ENCODE peak calls at places on chromosomes 11 and 22, in nine cellular contexts. One of them, this sample, is unnamed.

GRCh38 chr22:19766506-19767426 is 6.2 kb downstream of the TBX1 start:
- DNase-seq in breast epithelium: no peak
- DNase-seq in lung: no peak
- DNase-seq in SJSA1: no peak
- DNase-seq in body of pancreas: peak; percentile 52
- DNase-seq in D341Med: no peak
- DNase-seq in mesendoderm: peak; percentile 71
- DNase-seq in posterior cingulate gyrus: no peak
- DNase-seq in activated T-cell treated with anti-CD3 and anti-CD28 coated beads, Interleukin-2, amount 50 U/mL, for 1 hour: peak; percentile 59
- DNase-seq in this sample: no peak

GRCh38 chr22:50530857-50531545 is 1.2 kb upstream of the TYMP start:
- DNase-seq in SJSA1: peak; percentile 74
- DNase-seq in breast epithelium: peak; percentile 90
- DNase-seq in posterior cingulate gyrus: no peak
- DNase-seq in activated T-cell treated with anti-CD3 and anti-CD28 coated beads, Interleukin-2, amount 50 U/mL, for 1 hour: peak; percentile 79
- DNase-seq in lung: peak; percentile 92
- DNase-seq in mesendoderm: peak; percentile 87
- DNase-seq in body of pancreas: peak; percentile 72
- DNase-seq in D341Med: peak; percentile 67
- DNase-seq in this sample: no peak

GRCh38 chr11:61632096-61632495 is 48.1 kb upstream of the DAGLA start:
- DNase-seq in mesendoderm: no peak
- DNase-seq in posterior cingulate gyrus: no peak
- DNase-seq in body of pancreas: no peak
- DNase-seq in breast epithelium: no peak
- DNase-seq in activated T-cell treated with anti-CD3 and anti-CD28 coated beads, Interleukin-2, amount 50 U/mL, for 1 hour: no peak
- DNase-seq in D341Med: peak; percentile 58
- DNase-seq in SJSA1: no peak
- DNase-seq in lung: no peak
- DNase-seq in this sample: peak; percentile 39

GRCh38 chr11:64234840-64235379 is 526 bp downstream of the VEGFB start:
- DNase-seq in D341Med: peak; percentile 80
- DNase-seq in mesendoderm: no peak
- DNase-seq in activated T-cell treated with anti-CD3 and anti-CD28 coated beads, Interleukin-2, amount 50 U/mL, for 1 hour: peak; percentile 68
- DNase-seq in SJSA1: no peak
- DNase-seq in lung: no peak
- DNase-seq in body of pancreas: peak; percentile 61
- DNase-seq in breast epithelium: no peak
- DNase-seq in posterior cingulate gyrus: no peak
- DNase-seq in this sample: peak; percentile 61

GRCh38 chr11:14242733-14243132 is 116.2 kb downstream of the RRAS2 start:
- DNase-seq in breast epithelium: no peak
- DNase-seq in mesendoderm: no peak
- DNase-seq in SJSA1: no peak
- DNase-seq in body of pancreas: no peak
- DNase-seq in activated T-cell treated with anti-CD3 and anti-CD28 coated beads, Interleukin-2, amount 50 U/mL, for 1 hour: no peak
- DNase-seq in lung: no peak
- DNase-seq in posterior cingulate gyrus: no peak
- DNase-seq in D341Med: no peak
- DNase-seq in this sample: no peak

GRCh38 chr22:45129703-45130524 is 33.8 kb upstream of the NUP50 start:
- DNase-seq in posterior cingulate gyrus: no peak
- DNase-seq in lung: no peak
- DNase-seq in activated T-cell treated with anti-CD3 and anti-CD28 coated beads, Interleukin-2, amount 50 U/mL, for 1 hour: no peak
- DNase-seq in mesendoderm: no peak
- DNase-seq in breast epithelium: no peak
- DNase-seq in D341Med: no peak
- DNase-seq in body of pancreas: no peak
- DNase-seq in SJSA1: no peak
- DNase-seq in this sample: no peak

GRCh38 chr11:76153609-76153949 is 52.7 kb downstream of the WNT11 start:
- DNase-seq in mesendoderm: peak; percentile 88
- DNase-seq in D341Med: no peak
- DNase-seq in posterior cingulate gyrus: no peak
- DNase-seq in lung: no peak
- DNase-seq in SJSA1: no peak
- DNase-seq in activated T-cell treated with anti-CD3 and anti-CD28 coated beads, Interleukin-2, amount 50 U/mL, for 1 hour: no peak
- DNase-seq in body of pancreas: no peak
- DNase-seq in breast epithelium: peak; percentile 27
- DNase-seq in this sample: no peak

GRCh38 chr11:82267186-82267585 is 466.5 kb downstream of the FAM181B start:
- DNase-seq in activated T-cell treated with anti-CD3 and anti-CD28 coated beads, Interleukin-2, amount 50 U/mL, for 1 hour: no peak
- DNase-seq in mesendoderm: no peak
- DNase-seq in SJSA1: no peak
- DNase-seq in D341Med: no peak
- DNase-seq in body of pancreas: no peak
- DNase-seq in breast epithelium: no peak
- DNase-seq in posterior cingulate gyrus: no peak
- DNase-seq in lung: no peak
- DNase-seq in this sample: no peak

GRCh38 chr11:111975076-111975806 is 38.1 kb downstream of the DIXDC1 start:
- DNase-seq in breast epithelium: no peak
- DNase-seq in lung: no peak
- DNase-seq in mesendoderm: no peak
- DNase-seq in SJSA1: no peak
- DNase-seq in D341Med: no peak
- DNase-seq in activated T-cell treated with anti-CD3 and anti-CD28 coated beads, Interleukin-2, amount 50 U/mL, for 1 hour: no peak
- DNase-seq in body of pancreas: no peak
- DNase-seq in posterior cingulate gyrus: no peak
- DNase-seq in this sample: no peak

GRCh38 chr11:353315-353857 is 15.9 kb upstream of the B4GALNT4 start:
- DNase-seq in breast epithelium: peak; percentile 84
- DNase-seq in lung: peak; percentile 56
- DNase-seq in D341Med: no peak
- DNase-seq in posterior cingulate gyrus: peak; percentile 77
- DNase-seq in body of pancreas: peak; percentile 83
- DNase-seq in activated T-cell treated with anti-CD3 and anti-CD28 coated beads, Interleukin-2, amount 50 U/mL, for 1 hour: no peak
- DNase-seq in SJSA1: no peak
- DNase-seq in mesendoderm: peak; percentile 57
- DNase-seq in this sample: no peak

GRCh38 chr11:32015435-32015834 is 75.4 kb upstream of the RCN1 start:
- DNase-seq in body of pancreas: no peak
- DNase-seq in lung: no peak
- DNase-seq in D341Med: no peak
- DNase-seq in posterior cingulate gyrus: no peak
- DNase-seq in SJSA1: no peak
- DNase-seq in mesendoderm: no peak
- DNase-seq in breast epithelium: no peak
- DNase-seq in activated T-cell treated with anti-CD3 and anti-CD28 coated beads, Interleukin-2, amount 50 U/mL, for 1 hour: no peak
- DNase-seq in this sample: no peak

GRCh38 chr22:24683671-24684070 is 80.7 kb downstream of the GGT1 start:
- DNase-seq in posterior cingulate gyrus: no peak
- DNase-seq in mesendoderm: no peak
- DNase-seq in breast epithelium: no peak
- DNase-seq in SJSA1: no peak
- DNase-seq in body of pancreas: no peak
- DNase-seq in activated T-cell treated with anti-CD3 and anti-CD28 coated beads, Interleukin-2, amount 50 U/mL, for 1 hour: no peak
- DNase-seq in D341Med: no peak
- DNase-seq in lung: no peak
- DNase-seq in this sample: no peak

GRCh38 chr22:48310740-48311139 is 1516.9 kb downstream of the BRD1 start:
- DNase-seq in breast epithelium: no peak
- DNase-seq in D341Med: no peak
- DNase-seq in activated T-cell treated with anti-CD3 and anti-CD28 coated beads, Interleukin-2, amount 50 U/mL, for 1 hour: no peak
- DNase-seq in body of pancreas: no peak
- DNase-seq in posterior cingulate gyrus: no peak
- DNase-seq in lung: no peak
- DNase-seq in SJSA1: no peak
- DNase-seq in mesendoderm: no peak
- DNase-seq in this sample: no peak

GRCh38 chr22:43173976-43174720 is 12.8 kb downstream of the TTLL12 start:
- DNase-seq in lung: no peak
- DNase-seq in body of pancreas: no peak
- DNase-seq in posterior cingulate gyrus: no peak
- DNase-seq in activated T-cell treated with anti-CD3 and anti-CD28 coated beads, Interleukin-2, amount 50 U/mL, for 1 hour: no peak
- DNase-seq in SJSA1: no peak
- DNase-seq in breast epithelium: no peak
- DNase-seq in mesendoderm: no peak
- DNase-seq in D341Med: no peak
- DNase-seq in this sample: no peak

GRCh38 chr11:65662802-65663633 is at the start of gene RELA:
- DNase-seq in D341Med: peak; percentile 99
- DNase-seq in lung: peak; percentile 92
- DNase-seq in mesendoderm: peak; percentile 94
- DNase-seq in posterior cingulate gyrus: peak; percentile 92
- DNase-seq in body of pancreas: peak; percentile 93
- DNase-seq in breast epithelium: peak; percentile 91
- DNase-seq in SJSA1: peak; percentile 99
- DNase-seq in activated T-cell treated with anti-CD3 and anti-CD28 coated beads, Interleukin-2, amount 50 U/mL, for 1 hour: peak; percentile 91
- DNase-seq in this sample: peak; percentile 92

GRCh38 chr11:12134239-12134590 is 23.8 kb downstream of the MICAL2 start:
- DNase-seq in breast epithelium: no peak
- DNase-seq in posterior cingulate gyrus: no peak
- DNase-seq in SJSA1: no peak
- DNase-seq in body of pancreas: no peak
- DNase-seq in mesendoderm: no peak
- DNase-seq in D341Med: no peak
- DNase-seq in activated T-cell treated with anti-CD3 and anti-CD28 coated beads, Interleukin-2, amount 50 U/mL, for 1 hour: no peak
- DNase-seq in lung: no peak
- DNase-seq in this sample: no peak

GRCh38 chr11:44805152-44805461 is 78.3 kb downstream of the TSPAN18 start:
- DNase-seq in lung: no peak
- DNase-seq in D341Med: no peak
- DNase-seq in posterior cingulate gyrus: no peak
- DNase-seq in body of pancreas: no peak
- DNase-seq in breast epithelium: no peak
- DNase-seq in SJSA1: no peak
- DNase-seq in mesendoderm: no peak
- DNase-seq in activated T-cell treated with anti-CD3 and anti-CD28 coated beads, Interleukin-2, amount 50 U/mL, for 1 hour: no peak
- DNase-seq in this sample: no peak

GRCh38 chr11:68302256-68303054 is 9.9 kb upstream of the LRP5 start:
- DNase-seq in lung: no peak
- DNase-seq in mesendoderm: no peak
- DNase-seq in SJSA1: no peak
- DNase-seq in activated T-cell treated with anti-CD3 and anti-CD28 coated beads, Interleukin-2, amount 50 U/mL, for 1 hour: no peak
- DNase-seq in breast epithelium: no peak
- DNase-seq in body of pancreas: no peak
- DNase-seq in posterior cingulate gyrus: no peak
- DNase-seq in D341Med: no peak
- DNase-seq in this sample: no peak

GRCh38 chr11:10443152-10443551 is 11.9 kb upstream of the AMPD3 start:
- DNase-seq in D341Med: no peak
- DNase-seq in body of pancreas: no peak
- DNase-seq in activated T-cell treated with anti-CD3 and anti-CD28 coated beads, Interleukin-2, amount 50 U/mL, for 1 hour: no peak
- DNase-seq in posterior cingulate gyrus: no peak
- DNase-seq in lung: no peak
- DNase-seq in mesendoderm: no peak
- DNase-seq in breast epithelium: no peak
- DNase-seq in SJSA1: no peak
- DNase-seq in this sample: no peak

GRCh38 chr11:4484310-4484709 is 1.9 kb downstream of the OR52K1 start:
- DNase-seq in lung: no peak
- DNase-seq in breast epithelium: no peak
- DNase-seq in mesendoderm: no peak
- DNase-seq in activated T-cell treated with anti-CD3 and anti-CD28 coated beads, Interleukin-2, amount 50 U/mL, for 1 hour: no peak
- DNase-seq in SJSA1: no peak
- DNase-seq in body of pancreas: no peak
- DNase-seq in D341Med: no peak
- DNase-seq in posterior cingulate gyrus: no peak
- DNase-seq in this sample: no peak

GRCh38 chr11:123434262-123434661 is 4.2 kb downstream of the GRAMD1B start:
- DNase-seq in breast epithelium: no peak
- DNase-seq in SJSA1: no peak
- DNase-seq in mesendoderm: peak; percentile 88
- DNase-seq in posterior cingulate gyrus: no peak
- DNase-seq in activated T-cell treated with anti-CD3 and anti-CD28 coated beads, Interleukin-2, amount 50 U/mL, for 1 hour: no peak
- DNase-seq in lung: no peak
- DNase-seq in D341Med: no peak
- DNase-seq in body of pancreas: no peak
- DNase-seq in this sample: no peak

GRCh38 chr11:1205121-1205986 is 17.5 kb upstream of the MUC5B start:
- DNase-seq in body of pancreas: peak; percentile 7
- DNase-seq in activated T-cell treated with anti-CD3 and anti-CD28 coated beads, Interleukin-2, amount 50 U/mL, for 1 hour: no peak
- DNase-seq in D341Med: no peak
- DNase-seq in SJSA1: peak; percentile 16
- DNase-seq in mesendoderm: no peak
- DNase-seq in lung: no peak
- DNase-seq in breast epithelium: no peak
- DNase-seq in posterior cingulate gyrus: peak; percentile 20
- DNase-seq in this sample: no peak

GRCh38 chr11:821513-822371 is 3.0 kb downstream of the PNPLA2 start:
- DNase-seq in body of pancreas: peak; percentile 42
- DNase-seq in D341Med: no peak
- DNase-seq in SJSA1: no peak
- DNase-seq in lung: no peak
- DNase-seq in posterior cingulate gyrus: no peak
- DNase-seq in mesendoderm: no peak
- DNase-seq in activated T-cell treated with anti-CD3 and anti-CD28 coated beads, Interleukin-2, amount 50 U/mL, for 1 hour: no peak
- DNase-seq in breast epithelium: no peak
- DNase-seq in this sample: no peak